ENCODE peak calls at places on chromosomes 4 and X, in seven cellular contexts. K, U, X, T, L, M and G are unnamed samples.

GRCh38 chr4:174122705-174123104 is 160.8 kb downstream of the FBXO8 start:
- DNase-seq in K (no peak), U (no peak), X (no peak), T (no peak), L (peak; percentile 52), M (no peak), G (no peak)

GRCh38 chr4:55032788-55033187 is 92.6 kb downstream of the KDR start:
- DNase-seq in K (peak; percentile 13), U (no peak), X (no peak), T (no peak), L (peak; percentile 38), M (no peak), G (no peak)

GRCh38 chr4:98557497-98557896 is 100.9 kb downstream of the TSPAN5 start:
- DNase-seq in K (no peak), U (no peak), X (no peak), T (no peak), L (peak; percentile 50), M (no peak), G (peak; percentile 41)

GRCh38 chrX:69618803-69619202 is 2.9 kb downstream of the EDA start:
- DNase-seq in K (peak; percentile 20), U (no peak), X (no peak), T (no peak), L (peak; percentile 3), M (peak; percentile 28), G (no peak)

GRCh38 chr4:168183717-168184571 is 91.6 kb downstream of the ANXA10 start:
- DNase-seq in K (peak; percentile 42), U (no peak), X (no peak), T (no peak), L (peak; percentile 43), M (peak; percentile 14), G (peak; percentile 28)

GRCh38 chr4:185016946-185017797 is 1.1 kb upstream of the HELT start:
- DNase-seq in K (no peak), U (no peak), X (no peak), T (no peak), L (peak; percentile 29), M (no peak), G (no peak)

GRCh38 chr4:173169428-173170209 is 1.0 kb downstream of the GALNT7 start:
- DNase-seq in K (peak; percentile 80), U (peak; percentile 82), X (peak; percentile 56), T (peak; percentile 76), L (peak; percentile 73), M (peak; percentile 54), G (peak; percentile 60)

GRCh38 chr4:62135565-62136156 is 935.5 kb downstream of the ADGRL3 start:
- DNase-seq in K (no peak), U (no peak), X (no peak), T (no peak), L (no peak), M (no peak), G (peak; percentile 2)

GRCh38 chr4:184282251-184282713 is 64.6 kb upstream of the ENPP6 start:
- DNase-seq in K (no peak), U (no peak), X (peak; percentile 23), T (no peak), L (no peak), M (no peak), G (peak; percentile 86)

GRCh38 chr4:28621541-28621940 is 1760.9 kb downstream of the STIM2 start:
- DNase-seq in K (no peak), U (no peak), X (no peak), T (no peak), L (no peak), M (no peak), G (no peak)

GRCh38 chr4:113057891-113058290 is 8.4 kb downstream of the ANK2 start:
- DNase-seq in K (no peak), U (no peak), X (no peak), T (no peak), L (peak; percentile 18), M (no peak), G (no peak)

GRCh38 chr4:108060686-108061321 is 71.1 kb downstream of the HADH start:
- DNase-seq in K (no peak), U (no peak), X (no peak), T (no peak), L (peak; percentile 29), M (no peak), G (no peak)

GRCh38 chr4:165355900-165356300 is 22.9 kb upstream of the CPE start:
- DNase-seq in K (peak; percentile 71), U (no peak), X (no peak), T (no peak), L (peak; percentile 66), M (no peak), G (no peak)

GRCh38 chrX:102604327-102604726 is 5.0 kb downstream of the ARMCX5 start:
- DNase-seq in K (no peak), U (no peak), X (no peak), T (no peak), L (no peak), M (no peak), G (no peak)

GRCh38 chr4:163344147-163345050 is 707 bp downstream of the NPY5R start:
- DNase-seq in K (peak; percentile 57), U (peak; percentile 55), X (no peak), T (peak; percentile 70), L (peak; percentile 23), M (no peak), G (no peak)

GRCh38 chr4:78513411-78513975 is 38.1 kb upstream of the ANXA3 start:
- DNase-seq in K (no peak), U (no peak), X (no peak), T (no peak), L (no peak), M (no peak), G (no peak)

GRCh38 chr4:143140696-143141095 is 44.0 kb upstream of the USP38 start:
- DNase-seq in K (no peak), U (no peak), X (no peak), T (no peak), L (no peak), M (no peak), G (no peak)

GRCh38 chrX:40514376-40514775 is 66.4 kb upstream of the ATP6AP2 start:
- DNase-seq in K (no peak), U (no peak), X (no peak), T (no peak), L (no peak), M (no peak), G (no peak)

DNA sequence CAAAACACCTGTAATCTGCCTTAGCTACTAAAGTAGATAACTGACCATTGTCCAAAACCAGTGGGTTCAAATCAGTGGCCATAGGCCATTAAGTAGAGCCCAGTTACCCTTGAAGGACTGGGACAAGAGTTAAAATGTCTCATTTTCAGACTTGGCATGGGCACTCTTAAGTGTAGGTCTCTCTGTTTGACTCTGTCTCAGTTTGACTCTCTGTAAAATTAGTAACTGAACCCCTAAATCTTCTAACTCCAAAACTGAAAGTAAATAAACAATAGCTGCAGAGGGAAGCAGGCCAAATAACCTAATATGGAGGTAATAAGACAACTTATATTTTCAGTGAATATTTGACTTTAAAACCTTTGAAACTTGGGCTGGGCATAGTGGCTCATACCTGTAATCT is 89.1 kb downstream of the SLC16A2 start:
- DNase-seq in K (no peak), U (no peak), X (no peak), T (no peak), L (no peak), M (no peak), G (no peak)
- H3K27ac ChIP-seq in K (no peak overlapping the region), U (no peak overlapping the region), X (no peak overlapping the region), T (no peak overlapping the region), L (no peak overlapping the region), M (no peak overlapping the region), G (no peak overlapping the region)

GRCh38 chr4:87025614-87026041 is 90.8 kb downstream of the AFF1 start:
- DNase-seq in K (no peak), U (no peak), X (no peak), T (no peak), L (no peak), M (no peak), G (no peak)

GRCh38 chr4:87029356-87029755 is 94.5 kb downstream of the AFF1 start:
- DNase-seq in K (no peak), U (no peak), X (no peak), T (no peak), L (no peak), M (no peak), G (no peak)

GRCh38 chr4:87024181-87024580 is 89.4 kb downstream of the AFF1 start:
- DNase-seq in K (no peak), U (no peak), X (no peak), T (no peak), L (peak; percentile 65), M (no peak), G (no peak)

GRCh38 chr4:87025023-87025613 is 90.3 kb downstream of the AFF1 start:
- DNase-seq in K (no peak), U (no peak), X (no peak), T (no peak), L (no peak), M (no peak), G (no peak)

GRCh38 chr4:87026795-87027495 is 92.1 kb downstream of the AFF1 start:
- DNase-seq in K (no peak), U (no peak), X (no peak), T (no peak), L (no peak), M (no peak), G (no peak)
- H3K27ac ChIP-seq in K (peak overlapping the region; percentile 34), U (no peak overlapping the region), X (no peak overlapping the region), T (peak overlapping the region; percentile 55), L (no peak overlapping the region), M (peak overlapping the region; percentile 31), G (no peak overlapping the region)

DNA sequence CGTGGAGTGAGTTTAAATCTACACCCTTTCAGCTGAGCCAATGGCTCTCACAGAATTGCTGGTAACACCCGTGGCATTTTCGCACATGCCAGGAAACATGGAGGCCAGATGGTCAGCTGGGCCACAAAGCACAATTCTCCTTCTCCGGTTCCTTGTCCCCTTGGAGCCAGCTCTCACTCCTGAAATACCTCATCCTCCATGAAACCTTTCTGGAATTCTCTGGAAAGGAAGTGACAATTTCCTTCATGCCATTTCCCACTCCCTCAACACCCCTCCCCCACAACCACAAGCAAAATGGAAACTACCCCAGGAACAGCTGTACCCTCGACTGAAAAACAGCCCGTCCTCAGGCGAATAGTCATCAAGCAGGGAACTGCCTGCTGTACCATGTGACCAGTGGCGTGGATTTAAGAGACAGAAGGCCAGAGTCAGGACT is 24.7 kb downstream of the ELF4 start:
- DNase-seq in K (no peak), U (no peak), X (no peak), T (no peak), L (peak; percentile 52), M (no peak), G (no peak)
- H3K27ac ChIP-seq in K (no peak overlapping the region), U (no peak overlapping the region), X (peak overlapping the region; percentile 76), T (no peak overlapping the region), L (no peak overlapping the region), M (peak overlapping the region; percentile 52), G (no peak overlapping the region)

DNA sequence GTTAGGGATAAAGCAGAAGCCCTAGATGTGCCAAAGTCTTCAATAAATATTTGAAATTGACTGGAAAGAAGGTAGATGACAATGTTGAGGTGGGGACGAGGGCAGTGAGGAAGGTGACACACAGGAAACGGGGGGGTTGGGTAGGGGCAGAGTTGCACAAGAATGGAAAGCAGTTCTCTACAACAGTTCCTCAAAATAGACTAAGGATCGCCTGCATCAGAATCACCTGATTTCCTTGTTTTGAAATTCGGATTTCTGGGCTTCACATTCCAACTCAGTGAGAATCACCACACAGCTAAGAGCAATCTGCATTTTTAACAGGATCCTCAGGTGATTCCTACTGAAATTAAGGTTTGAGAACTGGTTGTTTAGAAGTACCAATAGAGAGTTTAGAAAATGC is 70.6 kb downstream of the ARFIP1 start:
- DNase-seq in K (peak; percentile 48), U (peak; percentile 60), X (no peak), T (no peak), L (peak; percentile 75), M (peak; percentile 39), G (no peak)
- H3K27ac ChIP-seq in K (peak overlapping the region; percentile 81), U (no peak overlapping the region), X (no peak overlapping the region), T (no peak overlapping the region), L (no peak overlapping the region), M (peak overlapping the region; percentile 1), G (no peak overlapping the region)